ENCODE peak calls at places on chromosomes 6 and 20, in seven cellular contexts. One of them, this sample, is unnamed.

GRCh38 chr20:48295966-48296421 is 510.7 kb upstream of the SULF2 start:
- DNase-seq in ELF-1: peak; percentile 66
- DNase-seq in T-helper 2 cell: no peak
- DNase-seq in T-helper 9 cell: no peak
- DNase-seq in naive thymus-derived CD4-positive, alpha-beta T cell: no peak
- DNase-seq in EL: peak; percentile 85
- DNase-seq in colonic mucosa: no peak
- DNase-seq in this sample: peak; percentile 76

GRCh38 chr20:32019563-32020463 is 9.6 kb downstream of the CCM2L start:
- DNase-seq in ELF-1: no peak
- DNase-seq in T-helper 2 cell: no peak
- DNase-seq in T-helper 9 cell: no peak
- DNase-seq in naive thymus-derived CD4-positive, alpha-beta T cell: no peak
- DNase-seq in EL: no peak
- DNase-seq in colonic mucosa: no peak
- DNase-seq in this sample: no peak

GRCh38 chr6:144408151-144408550 is 123.0 kb downstream of the UTRN start:
- DNase-seq in ELF-1: no peak
- DNase-seq in T-helper 2 cell: no peak
- DNase-seq in T-helper 9 cell: no peak
- DNase-seq in naive thymus-derived CD4-positive, alpha-beta T cell: no peak
- DNase-seq in EL: no peak
- DNase-seq in colonic mucosa: no peak
- DNase-seq in this sample: no peak

GRCh38 chr6:621916-622315 is 35.0 kb downstream of the HUS1B start:
- DNase-seq in ELF-1: no peak
- DNase-seq in T-helper 2 cell: no peak
- DNase-seq in T-helper 9 cell: no peak
- DNase-seq in naive thymus-derived CD4-positive, alpha-beta T cell: no peak
- DNase-seq in EL: no peak
- DNase-seq in colonic mucosa: no peak
- DNase-seq in this sample: no peak

GRCh38 chr20:60056345-60057122 is 98.3 kb downstream of the CDH26 start:
- DNase-seq in ELF-1: no peak
- DNase-seq in T-helper 2 cell: no peak
- DNase-seq in T-helper 9 cell: no peak
- DNase-seq in naive thymus-derived CD4-positive, alpha-beta T cell: no peak
- DNase-seq in EL: no peak
- DNase-seq in colonic mucosa: no peak
- DNase-seq in this sample: no peak

GRCh38 chr20:45469336-45470261 is at the start of gene WFDC2:
- DNase-seq in ELF-1: peak; percentile 47
- DNase-seq in T-helper 2 cell: no peak
- DNase-seq in T-helper 9 cell: no peak
- DNase-seq in naive thymus-derived CD4-positive, alpha-beta T cell: no peak
- DNase-seq in EL: no peak
- DNase-seq in colonic mucosa: peak; percentile 65
- DNase-seq in this sample: no peak

GRCh38 chr6:136971609-136972008 is 49.5 kb downstream of the SLC35D3 start:
- DNase-seq in ELF-1: no peak
- DNase-seq in T-helper 2 cell: no peak
- DNase-seq in T-helper 9 cell: no peak
- DNase-seq in naive thymus-derived CD4-positive, alpha-beta T cell: no peak
- DNase-seq in EL: no peak
- DNase-seq in colonic mucosa: no peak
- DNase-seq in this sample: no peak

GRCh38 chr6:108781419-108782110 is 66.7 kb upstream of the ARMC2 start:
- DNase-seq in ELF-1: peak; percentile 77
- DNase-seq in T-helper 2 cell: no peak
- DNase-seq in T-helper 9 cell: no peak
- DNase-seq in naive thymus-derived CD4-positive, alpha-beta T cell: peak; percentile 3
- DNase-seq in EL: peak; percentile 16
- DNase-seq in colonic mucosa: no peak
- DNase-seq in this sample: peak; percentile 12

GRCh38 chr6:161215193-161215592 is 58.7 kb downstream of the AGPAT4 start:
- DNase-seq in ELF-1: no peak
- DNase-seq in T-helper 2 cell: no peak
- DNase-seq in T-helper 9 cell: no peak
- DNase-seq in naive thymus-derived CD4-positive, alpha-beta T cell: no peak
- DNase-seq in EL: peak; percentile 57
- DNase-seq in colonic mucosa: no peak
- DNase-seq in this sample: peak; percentile 99